ENCODE peak calls at places on chromosomes 4 and X, in seven cellular contexts. V is naive thymus-derived CD8-positive, alpha-beta T cell; I is NT2/D1; Q is ecto neural progenitor cell; T is cardiac fibroblast; C is hypothalamus; K is naive B cell. F is an unnamed sample.

GRCh38 chrX:101206471-101206870 is 13.1 kb upstream of the DRP2 start:
- DNase-seq in K (peak; percentile 20), T (peak; percentile 67), V (peak; percentile 23), C (no peak), Q (no peak), I (no peak), F (peak; percentile 20)

GRCh38 chr4:107490116-107490515 is 229.9 kb downstream of the PAPSS1 start:
- DNase-seq in Q (no peak), C (no peak), K (no peak), I (no peak), V (no peak), T (no peak), F (no peak)

GRCh38 chrX:29528281-29528680 is 687.1 kb upstream of the MAGEB2 start:
- DNase-seq in I (no peak), C (no peak), V (no peak), T (no peak), Q (no peak), K (no peak), F (peak; percentile 9)

GRCh38 chr4:128916832-128917231 is 107.3 kb downstream of the JADE1 start:
- DNase-seq in C (no peak), K (peak; percentile 70), Q (no peak), I (no peak), V (no peak), T (no peak), F (peak; percentile 19)

GRCh38 chrX:25524150-25524549 is 508.4 kb upstream of the ARX start:
- DNase-seq in V (no peak), Q (no peak), K (no peak), T (peak; percentile 69), I (no peak), C (no peak), F (no peak)

GRCh38 chrX:45758319-45758718 is 557.6 kb upstream of the DIPK2B start:
- DNase-seq in C (no peak), Q (no peak), T (peak; percentile 93), I (no peak), V (no peak), K (no peak), F (no peak)

GRCh38 chrX:103343105-103343504 is 13.1 kb downstream of the TCEAL7 start:
- DNase-seq in T (peak; percentile 66), Q (no peak), V (peak; percentile 45), C (no peak), I (no peak), K (no peak), F (peak; percentile 20)

GRCh38 chr4:31125061-31125460 is 404.9 kb downstream of the PCDH7 start:
- DNase-seq in T (no peak), V (no peak), K (no peak), C (no peak), Q (no peak), I (no peak), F (no peak)

GRCh38 chr4:145347684-145348083 is 134.0 kb upstream of the SMAD1 start:
- DNase-seq in Q (no peak), C (no peak), I (no peak), T (no peak), V (no peak), K (no peak), F (no peak)

GRCh38 chrX:38664285-38664684 is 102.9 kb downstream of the TSPAN7 start:
- DNase-seq in I (peak; percentile 33), Q (no peak), C (no peak), V (no peak), T (peak; percentile 48), K (no peak), F (no peak)

GRCh38 chr4:140096483-140096861 is 57.5 kb downstream of the MAML3 start:
- DNase-seq in C (no peak), V (no peak), Q (no peak), I (no peak), K (no peak), T (no peak), F (no peak)

GRCh38 chr4:107755841-107756356 is 35.9 kb upstream of the PAPSS1 start:
- DNase-seq in V (no peak), I (no peak), K (no peak), Q (no peak), C (no peak), T (no peak), F (no peak)

GRCh38 chrX:54044877-54045328 is 630 bp upstream of the PHF8 start:
- DNase-seq in K (no peak), V (no peak), T (no peak), Q (no peak), I (no peak), C (no peak), F (no peak)

GRCh38 chrX:97524997-97525396 is 641.3 kb downstream of the RPA4 start:
- DNase-seq in V (no peak), T (peak; percentile 36), Q (no peak), K (no peak), I (peak; percentile 8), C (no peak), F (no peak)

GRCh38 chr4:129429566-129430339 is 333.8 kb downstream of the C4orf33 start:
- DNase-seq in T (no peak), Q (no peak), I (no peak), C (no peak), V (no peak), K (no peak), F (no peak)

GRCh38 chr4:133270021-133270570 is 121.0 kb downstream of the PCDH10 start:
- DNase-seq in I (no peak), C (no peak), T (no peak), K (no peak), V (no peak), Q (no peak), F (no peak)

GRCh38 chrX:69523314-69523713 is 19.2 kb downstream of the NALF2 start:
- DNase-seq in T (no peak), K (no peak), Q (no peak), I (no peak), C (no peak), V (no peak), F (no peak)

GRCh38 chr4:176788248-176788647 is 4.5 kb downstream of the VEGFC start:
- DNase-seq in V (no peak), K (no peak), C (no peak), Q (no peak), T (no peak), I (no peak), F (no peak)

GRCh38 chr4:139669859-139670258 is 4.2 kb downstream of the MGST2 start:
- DNase-seq in V (no peak), K (no peak), C (no peak), I (no peak), T (no peak), Q (no peak), F (no peak)

GRCh38 chr4:71236226-71236625 is 102.6 kb upstream of the SLC4A4 start:
- DNase-seq in K (no peak), V (no peak), T (no peak), I (no peak), Q (no peak), C (no peak), F (no peak)

GRCh38 chrX:150967786-150968185 is 15.3 kb upstream of the HMGB3 start:
- DNase-seq in T (no peak), Q (no peak), K (no peak), I (no peak), C (no peak), V (no peak), F (no peak)

GRCh38 chr4:127978930-127979329 is 13.7 kb downstream of the ABHD18 start:
- DNase-seq in V (no peak), K (no peak), C (no peak), T (no peak), I (no peak), Q (no peak), F (no peak)

GRCh38 chrX:5898463-5898862 is 330.2 kb downstream of the NLGN4X start:
- DNase-seq in C (no peak), T (no peak), K (no peak), V (no peak), Q (no peak), I (no peak), F (no peak)

GRCh38 chr4:168857546-168858314 is 152.3 kb downstream of the CBR4 start:
- DNase-seq in K (no peak), V (no peak), I (no peak), C (no peak), T (peak; percentile 83), Q (no peak), F (no peak)

GRCh38 chr4:175560628-175561027 is 251.4 kb downstream of the GPM6A start:
- DNase-seq in V (no peak), K (no peak), Q (no peak), I (no peak), C (no peak), T (peak; percentile 46), F (no peak)

GRCh38 chr4:1975880-1976279 is 32.9 kb downstream of the NELFA start:
- DNase-seq in C (no peak), Q (no peak), T (no peak), K (no peak), I (no peak), V (no peak), F (no peak)

GRCh38 chr4:2340272-2341061 is 78.0 kb downstream of the ZFYVE28 start:
- DNase-seq in V (no peak), I (no peak), Q (peak; percentile 36), T (no peak), C (no peak), K (no peak), F (no peak)

F was measured in GM10248.